ENCODE peak calls at places on chromosomes 6 and 20, in eight cellular contexts. E, S, F, C, L, V, W and U are unnamed samples.

GRCh38 chr6:108175592-108176279 is 9.9 kb downstream of the NR2E1 start:
- DNase-seq in V (no peak), L (no peak), E (no peak), C (peak; percentile 46), S (no peak), W (no peak), F (no peak), U (no peak)

GRCh38 chr20:41476013-41476441 is 109.4 kb upstream of the EMILIN3 start:
- DNase-seq in C (peak; percentile 66), L (peak; percentile 48), W (peak; percentile 20), F (no peak), S (no peak), E (no peak), V (no peak), U (no peak)

GRCh38 chr6:120735641-120736040 is 598.6 kb downstream of the TBC1D32 start:
- DNase-seq in L (peak; percentile 56), C (no peak), F (no peak), E (no peak), S (no peak), W (no peak), V (no peak), U (no peak)

GRCh38 chr6:133590814-133591213 is 298.1 kb upstream of the TCF21 start:
- DNase-seq in V (no peak), E (no peak), L (no peak), S (no peak), C (no peak), F (no peak), W (no peak), U (no peak)

GRCh38 chr20:22717466-22717865 is 133.1 kb upstream of the FOXA2 start:
- DNase-seq in F (no peak), S (no peak), L (peak; percentile 51), W (no peak), C (no peak), E (no peak), V (no peak), U (no peak)

GRCh38 chr20:835220-836045 is 1.9 kb downstream of the FAM110A start:
- DNase-seq in W (no peak), F (peak; percentile 78), E (no peak), C (peak; percentile 29), V (peak; percentile 42), S (no peak), L (no peak), U (no peak)

GRCh38 chr20:57620274-57620990 is at the start of gene ZBP1:
- DNase-seq in C (no peak), W (no peak), E (no peak), L (peak; percentile 16), F (no peak), V (no peak), S (no peak), U (no peak)

GRCh38 chr6:20835315-20836010 is 301.2 kb downstream of the CDKAL1 start:
- DNase-seq in V (no peak), S (no peak), L (no peak), F (no peak), W (no peak), C (no peak), E (no peak), U (no peak)